ENCODE peak calls at places on chromosomes 2 and 18, in seven cellular contexts. F, R, B, Z, E, D and P are unnamed samples.
A peak's percentile ranks its signal among the peaks of the same experiment; 100 is the strongest.

GRCh38 chr2:167543721-167544120 is 655.4 kb downstream of the XIRP2 start:
- DNase-seq in R (no peak), F (no peak), B (no peak), Z (no peak), D (no peak), E (no peak), P (no peak)

GRCh38 chr2:135820003-135820618 is 16.9 kb downstream of the LCT start:
- DNase-seq in E (no peak), F (no peak), R (no peak), D (no peak), B (no peak), Z (no peak), P (no peak)

GRCh38 chr2:46096272-46096671 is 200.9 kb upstream of the EPAS1 start:
- DNase-seq in B (no peak), E (no peak), Z (no peak), F (no peak), R (no peak), D (no peak), P (no peak)

GRCh38 chr2:134137182-134137595 is 116.7 kb upstream of the MGAT5 start:
- DNase-seq in F (no peak), Z (peak; percentile 73), R (peak; percentile 11), B (no peak), E (no peak), D (no peak), P (no peak)

GRCh38 chr18:80253236-80253635 is 5.9 kb upstream of the PARD6G start:
- DNase-seq in F (no peak), D (no peak), B (no peak), Z (no peak), R (no peak), E (no peak), P (peak; percentile 58)

GRCh38 chr2:137963535-137964065 is 673 bp upstream of the HNMT start:
- DNase-seq in D (no peak), R (no peak), F (no peak), Z (no peak), B (no peak), E (no peak), P (no peak)

GRCh38 chr2:112958428-112959108 is 19.2 kb upstream of the IL36G start:
- DNase-seq in D (no peak), Z (no peak), R (peak; percentile 69), E (peak; percentile 58), B (no peak), F (peak; percentile 28), P (no peak)

GRCh38 chr18:10739152-10739551 is 213.3 kb downstream of the NAPG start:
- DNase-seq in F (no peak), D (no peak), R (peak; percentile 53), B (no peak), E (no peak), Z (no peak), P (no peak)

GRCh38 chr2:229868794-229869193 is 53.0 kb downstream of the TRIP12 start:
- DNase-seq in E (no peak), Z (no peak), R (no peak), D (no peak), B (no peak), F (no peak), P (no peak)

GRCh38 chr2:140604096-140604495 is 1526.7 kb downstream of the LRP1B start:
- DNase-seq in B (no peak), R (peak; percentile 67), E (no peak), D (no peak), F (no peak), Z (no peak), P (no peak)

GRCh38 chr2:70753978-70754377 is 14.0 kb downstream of the ADD2 start:
- DNase-seq in D (no peak), E (no peak), Z (no peak), B (no peak), R (no peak), F (no peak), P (no peak)

GRCh38 chr2:40348665-40349064 is 103.2 kb downstream of the SLC8A1 start:
- DNase-seq in E (no peak), D (no peak), Z (no peak), F (no peak), B (no peak), R (no peak), P (no peak)

GRCh38 chr2:120910956-120911951 is 175.6 kb downstream of the GLI2 start:
- DNase-seq in E (no peak), F (no peak), D (no peak), B (peak; percentile 59), Z (no peak), R (peak; percentile 77), P (no peak)

GRCh38 chr2:127588241-127588640 is 52.8 kb downstream of the MYO7B start:
- DNase-seq in Z (peak; percentile 40), F (peak; percentile 4), D (peak; percentile 22), E (no peak), R (no peak), B (no peak), P (peak; percentile 14)

GRCh38 chr2:238287702-238288649 is at the start of gene PER2:
- DNase-seq in D (no peak), B (peak; percentile 76), F (peak; percentile 42), Z (peak; percentile 85), R (peak; percentile 78), E (peak; percentile 52), P (peak; percentile 88)

GRCh38 chr2:197450485-197450884 is 2.9 kb upstream of the COQ10B start:
- DNase-seq in B (no peak), F (no peak), Z (peak; percentile 82), R (no peak), D (no peak), E (no peak), P (no peak)

GRCh38 chr2:23681356-23682140 is 245.4 kb downstream of the ATAD2B start:
- DNase-seq in D (no peak), F (peak; percentile 60), B (no peak), R (no peak), E (no peak), Z (no peak), P (no peak)

GRCh38 chr2:215920244-215921100 is 92.9 kb downstream of the MREG start:
- DNase-seq in D (peak; percentile 78), E (peak; percentile 73), Z (peak; percentile 69), R (peak; percentile 84), B (peak; percentile 70), F (peak; percentile 59), P (no peak)

GRCh38 chr18:3660719-3661118 is 210.7 kb downstream of the TGIF1 start:
- DNase-seq in D (no peak), E (no peak), Z (no peak), R (no peak), F (no peak), B (no peak), P (no peak)

GRCh38 chr2:216921057-216921456 is 61.2 kb upstream of the TNP1 start:
- DNase-seq in D (no peak), R (no peak), E (no peak), B (peak; percentile 39), Z (no peak), F (no peak), P (no peak)

GRCh38 chr18:63604791-63605567 is 17.8 kb downstream of the SERPINB13 start:
- DNase-seq in F (no peak), B (no peak), E (no peak), R (peak; percentile 94), Z (no peak), D (no peak), P (no peak)

GRCh38 chr18:45557296-45557695 is 58.0 kb upstream of the SLC14A2 start:
- DNase-seq in D (no peak), F (no peak), R (peak; percentile 19), B (no peak), E (no peak), Z (no peak), P (no peak)

GRCh38 chr18:43935051-43935412 is 657.7 kb upstream of the SYT4 start:
- DNase-seq in B (no peak), Z (no peak), R (no peak), F (no peak), D (no peak), E (no peak), P (no peak)

DNA sequence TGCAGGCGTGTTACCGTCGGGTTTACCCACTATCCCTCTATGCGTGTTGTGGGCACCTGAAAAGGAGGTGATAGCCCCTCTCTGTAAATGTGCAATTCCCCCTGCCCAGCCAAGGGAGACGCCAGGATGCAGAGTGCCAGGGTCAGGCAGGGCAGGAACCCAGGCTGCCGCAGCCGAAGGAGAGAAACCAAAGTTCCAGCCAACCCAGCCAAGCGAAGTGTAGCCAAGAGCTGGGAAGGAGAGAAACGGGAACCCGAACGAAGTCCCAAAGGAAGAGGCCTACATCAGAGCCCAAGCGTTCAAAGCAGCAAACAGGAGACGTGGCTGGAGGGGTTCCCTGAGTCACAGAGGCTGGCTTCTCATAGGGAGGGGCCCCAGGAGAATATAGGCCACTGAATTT is 24.2 kb upstream of the SPR start:
- DNase-seq in B (no peak), D (no peak), E (peak; percentile 16), R (no peak), Z (no peak), F (peak; percentile 17), P (no peak)
- H3K4me3 ChIP-seq in B (no peak overlapping the region), D (peak overlapping the region; percentile 51), E (peak overlapping the region; percentile 46), R (peak overlapping the region; percentile 71), Z (no peak overlapping the region), F (peak overlapping the region; percentile 44), P (no peak overlapping the region)

DNA sequence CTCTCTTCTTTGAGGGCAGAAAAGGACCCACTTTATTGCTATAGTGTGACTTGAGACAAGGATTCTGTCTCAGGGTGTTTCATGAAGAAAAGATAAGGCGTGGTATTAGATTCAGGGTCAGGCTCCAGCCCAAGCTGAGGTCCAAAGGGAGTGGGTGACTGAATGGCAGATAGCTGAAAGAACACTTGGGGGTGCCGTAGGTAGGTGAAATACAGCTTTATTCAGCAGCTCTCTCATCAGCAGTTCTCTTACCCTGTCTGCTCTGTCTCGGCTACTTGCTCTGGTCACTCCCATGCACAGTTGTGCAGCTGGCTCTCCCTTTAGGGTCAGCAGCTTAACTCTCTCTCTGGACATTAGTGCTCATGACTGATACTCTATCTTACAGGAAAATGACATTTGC is 379.9 kb downstream of the LPIN1 start:
- DNase-seq in D (no peak), Z (no peak), F (no peak), B (no peak), R (no peak), E (no peak), P (no peak)
- TF ChIP-seq CTCF in D (no peak), Z (no peak), F (peak; percentile 25), B (no peak), R (no peak), E (no peak), P (no peak)

DNA sequence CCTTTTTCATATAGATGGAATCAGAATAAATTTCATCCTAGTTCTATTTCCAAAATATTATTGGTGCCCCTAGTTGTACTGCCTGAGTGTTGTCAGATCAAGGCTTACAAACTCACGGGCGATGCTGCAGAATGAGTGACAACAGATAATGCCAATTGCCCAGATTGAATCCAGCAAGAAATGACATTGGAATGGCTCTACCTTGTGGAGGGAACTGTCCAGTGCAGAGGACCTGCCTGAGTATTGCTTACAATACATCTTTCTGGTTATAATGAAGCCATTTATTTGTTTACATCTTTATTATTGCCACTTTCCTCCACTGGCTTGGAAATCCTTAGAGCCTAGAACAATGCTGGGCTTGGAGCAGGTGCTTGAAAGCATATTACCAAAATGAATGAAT is 7.8 kb upstream of the IL1R2 start:
- DNase-seq in R (peak; percentile 61), B (no peak), Z (no peak), D (no peak), F (no peak), E (peak; percentile 14), P (no peak)
- H3K27ac ChIP-seq in R (peak overlapping the region; percentile 98), B (no peak overlapping the region), Z (no peak overlapping the region), D (no peak overlapping the region), F (no peak overlapping the region), E (no peak overlapping the region), P (no peak overlapping the region)

DNA sequence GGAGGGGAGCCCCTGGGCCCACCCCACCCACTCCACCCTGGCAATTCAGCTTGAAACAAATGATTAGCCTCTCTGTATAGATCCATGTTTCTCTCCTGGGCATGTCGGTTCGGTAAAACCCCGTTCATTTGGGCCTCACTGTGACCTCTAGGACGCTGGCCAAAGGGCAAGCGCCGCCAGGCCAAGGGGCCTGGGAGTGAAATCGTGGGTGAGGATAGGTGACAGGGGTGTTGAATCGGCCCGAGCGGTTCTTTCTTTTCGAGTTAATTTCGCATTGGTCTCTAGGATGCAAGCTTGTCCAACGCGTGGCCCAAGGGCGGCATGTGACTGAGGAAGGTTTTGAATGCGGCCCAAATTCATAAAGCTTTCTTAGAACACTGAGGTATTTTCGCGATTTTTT is 9.9 kb upstream of the ARID5A start:
- DNase-seq in B (no peak), R (no peak), F (no peak), Z (peak; percentile 36), D (no peak), E (no peak), P (no peak)
- H3K4me3 ChIP-seq in B (no peak overlapping the region), R (no peak overlapping the region), F (no peak overlapping the region), Z (no peak overlapping the region), D (no peak overlapping the region), E (no peak overlapping the region), P (no peak overlapping the region)